ENCODE peak calls at places on chromosomes 1 and 21, in six cellular contexts. C is lower lobe of right lung; S is nucleus accumbens; F is OCI-M1; Q is activated CD8-positive, alpha-beta T cell treated with anti-CD3 and anti-CD28 coated beads, Interleukin-2, amount 10 ng/mL, durations not matched to agents 7 days and 5 days; Y is NCI-H345. N is an unnamed sample.

GRCh38 chr1:53334781-53335180 is 6.9 kb upstream of the LRP8 start:
- DNase-seq in C (no peak), S (no peak), F (no peak), Q (no peak), Y (no peak), N (peak)

GRCh38 chr21:32886339-32886738 is 114.8 kb upstream of the PAXBP1 start:
- DNase-seq in C (no peak), S (no peak), F (peak), Q (peak), Y (no peak), N (no peak)

GRCh38 chr21:42063578-42064521 is 7.3 kb upstream of the UMODL1 start:
- DNase-seq in C (peak), S (no peak), F (no peak), Q (peak), Y (peak), N (no peak)

GRCh38 chr1:243582321-243582720 is 267.7 kb downstream of the AKT3 start:
- DNase-seq in C (no peak), S (no peak), F (no peak), Q (no peak), Y (no peak), N (no peak)

GRCh38 chr1:24914226-24915069 is 15.6 kb downstream of the RUNX3 start:
- DNase-seq in C (no peak), S (no peak), F (no peak), Q (no peak), Y (no peak), N (peak)

GRCh38 chr1:22936681-22937080 is 36.0 kb downstream of the LACTBL1 start:
- DNase-seq in C (no peak), S (no peak), F (no peak), Q (no peak), Y (no peak), N (no peak)

GRCh38 chr1:190102757-190103326 is 374.8 kb downstream of the BRINP3 start:
- DNase-seq in C (no peak), S (no peak), F (no peak), Q (no peak), Y (no peak), N (no peak)

GRCh38 chr1:224435999-224436398 is 1.4 kb upstream of the WDR26 start:
- DNase-seq in C (no peak), S (no peak), F (no peak), Q (no peak), Y (no peak), N (no peak)

GRCh38 chr1:162632743-162633326 is 571 bp downstream of the DDR2 start:
- DNase-seq in C (no peak), S (no peak), F (peak), Q (no peak), Y (no peak), N (no peak)

GRCh38 chr1:116033322-116033721 is 57.0 kb downstream of the SLC22A15 start:
- DNase-seq in C (no peak), S (no peak), F (no peak), Q (no peak), Y (peak), N (peak)

GRCh38 chr21:34817821-34818662 is 149.2 kb downstream of the CLIC6 start:
- DNase-seq in C (no peak), S (no peak), F (no peak), Q (no peak), Y (no peak), N (no peak)

GRCh38 chr21:29387598-29387997 is 88.9 kb downstream of the BACH1 start:
- DNase-seq in C (no peak), S (no peak), F (no peak), Q (no peak), Y (no peak), N (no peak)

GRCh38 chr1:201461193-201461657 is 7.8 kb downstream of the PHLDA3 start:
- DNase-seq in C (no peak), S (no peak), F (no peak), Q (no peak), Y (no peak), N (no peak)

GRCh38 chr1:247646867-247647266 is 32.7 kb downstream of the OR13G1 start:
- DNase-seq in C (no peak), S (no peak), F (peak), Q (no peak), Y (no peak), N (no peak)

GRCh38 chr1:22496536-22497160 is 45.0 kb downstream of the ZBTB40 start:
- DNase-seq in C (no peak), S (no peak), F (no peak), Q (no peak), Y (no peak), N (no peak)

GRCh38 chr1:198679535-198680173 is 40.8 kb downstream of the PTPRC start:
- DNase-seq in C (peak), S (no peak), F (no peak), Q (peak), Y (no peak), N (no peak)

GRCh38 chr1:71565267-71565666 is 484.4 kb upstream of the ZRANB2 start:
- DNase-seq in C (no peak), S (no peak), F (no peak), Q (no peak), Y (no peak), N (no peak)

GRCh38 chr1:181086926-181087325 is 1.6 kb upstream of the IER5 start:
- DNase-seq in C (no peak), S (no peak), F (no peak), Q (no peak), Y (no peak), N (no peak)

GRCh38 chr1:206979379-206980043 is 9.3 kb upstream of the FCAMR start:
- DNase-seq in C (no peak), S (no peak), F (peak), Q (no peak), Y (no peak), N (no peak)

GRCh38 chr1:64898107-64898861 is 68.1 kb downstream of the JAK1 start:
- DNase-seq in C (peak), S (peak), F (peak), Q (no peak), Y (peak), N (peak)

GRCh38 chr1:245825128-245825901 is 670.5 kb downstream of the KIF26B start:
- DNase-seq in C (no peak), S (no peak), F (no peak), Q (no peak), Y (no peak), N (no peak)

GRCh38 chr1:240284656-240285427 is 193.2 kb downstream of the FMN2 start:
- DNase-seq in C (no peak), S (no peak), F (no peak), Q (no peak), Y (no peak), N (no peak)

GRCh38 chr1:221611930-221612777 is 129.7 kb downstream of the DUSP10 start:
- DNase-seq in C (no peak), S (no peak), F (peak), Q (no peak), Y (peak), N (peak)

GRCh38 chr1:198258491-198258890 is 101.7 kb downstream of the NEK7 start:
- DNase-seq in C (no peak), S (no peak), F (no peak), Q (no peak), Y (no peak), N (no peak)

GRCh38 chr1:109944541-109944940 is 33.9 kb downstream of the CSF1 start:
- DNase-seq in C (no peak), S (no peak), F (no peak), Q (no peak), Y (no peak), N (no peak)